ENCODE peak calls at places on chromosome 17, in five cellular contexts. Y is fibroblast of villous mesenchyme, A is tibial artery, P is colonic mucosa, E is breast epithelium. X is an unnamed sample.

GRCh38 chr17:74951680-74952421 is 16.2 kb downstream of the OTOP3 start:
- DNase-seq in Y (no peak), A (no peak), P (no peak), E (no peak), X (no peak)

GRCh38 chr17:79108232-79108850 is 33.7 kb downstream of the ENGASE start:
- DNase-seq in Y (no peak), A (no peak), P (no peak), E (no peak), X (no peak)

GRCh38 chr17:81681672-81682071 is 1.9 kb downstream of the ARL16 start:
- DNase-seq in Y (no peak), A (no peak), P (no peak), E (no peak), X (no peak)

GRCh38 chr17:55466671-55467070 is 44.6 kb downstream of the SMIM36 start:
- DNase-seq in Y (no peak), A (no peak), P (no peak), E (no peak), X (peak)

GRCh38 chr17:72134560-72135399 is 14.0 kb downstream of the SOX9 start:
- DNase-seq in Y (peak), A (no peak), P (no peak), E (no peak), X (no peak)

GRCh38 chr17:58520843-58521430 is 6.5 kb upstream of the MTMR4 start:
- DNase-seq in Y (no peak), A (no peak), P (no peak), E (no peak), X (no peak)

GRCh38 chr17:40361925-40362695 is 2.4 kb downstream of the GJD3 start:
- DNase-seq in Y (no peak), A (no peak), P (peak), E (no peak), X (no peak)

GRCh38 chr17:39001703-39002637 is 34.8 kb upstream of the FBXO47 start:
- DNase-seq in Y (peak), A (peak), P (peak), E (peak), X (no peak)

GRCh38 chr17:33777674-33778073 is 477.4 kb upstream of the CCL2 start:
- DNase-seq in Y (no peak), A (no peak), P (no peak), E (no peak), X (no peak)

GRCh38 chr17:62703269-62703775 is 75.9 kb downstream of the MRC2 start:
- DNase-seq in Y (no peak), A (peak), P (no peak), E (peak), X (no peak)

GRCh38 chr17:59115474-59115873 is 8.8 kb upstream of the TRIM37 start:
- DNase-seq in Y (no peak), A (no peak), P (no peak), E (no peak), X (no peak)

GRCh38 chr17:48497103-48497502 is 33.7 kb downstream of the HOXB1 start:
- DNase-seq in Y (peak), A (no peak), P (no peak), E (no peak), X (no peak)

GRCh38 chr17:80192268-80192667 is 22.4 kb downstream of the CARD14 start:
- DNase-seq in Y (no peak), A (no peak), P (no peak), E (peak), X (no peak)

GRCh38 chr17:13384626-13385025 is 217.1 kb downstream of the HS3ST3A1 start:
- DNase-seq in Y (no peak), A (no peak), P (no peak), E (no peak), X (no peak)

GRCh38 chr17:36128411-36128978 is 24.9 kb downstream of the CCL4 start:
- DNase-seq in Y (no peak), A (no peak), P (peak), E (no peak), X (no peak)

GRCh38 chr17:6000426-6000825 is 69.8 kb upstream of the WSCD1 start:
- DNase-seq in Y (peak), A (no peak), P (no peak), E (no peak), X (no peak)

GRCh38 chr17:42101513-42102292 is 3.4 kb upstream of the ZNF385C start:
- DNase-seq in Y (peak), A (peak), P (peak), E (no peak), X (no peak)

GRCh38 chr17:35283767-35284166 is 40.9 kb downstream of the SLFN5 start:
- DNase-seq in Y (no peak), A (no peak), P (no peak), E (no peak), X (no peak)

GRCh38 chr17:78748730-78749317 is 33.2 kb downstream of the CYTH1 start:
- DNase-seq in Y (peak), A (peak), P (peak), E (peak), X (no peak)

GRCh38 chr17:17242246-17242645 is 5.3 kb upstream of the FLCN start:
- DNase-seq in Y (no peak), A (no peak), P (no peak), E (no peak), X (no peak)

GRCh38 chr17:76009969-76010661 is 9.5 kb downstream of the CDK3 start:
- DNase-seq in Y (no peak), A (no peak), P (no peak), E (no peak), X (no peak)

GRCh38 chr17:59387351-59388069 is 56.1 kb downstream of the YPEL2 start:
- DNase-seq in Y (peak), A (no peak), P (no peak), E (no peak), X (no peak)

GRCh38 chr17:58969156-58969555 is 137.5 kb downstream of the TRIM37 start:
- DNase-seq in Y (no peak), A (no peak), P (no peak), E (no peak), X (no peak)

GRCh38 chr17:81510798-81511549 is 1.6 kb downstream of the ACTG1 start:
- DNase-seq in Y (peak), A (no peak), P (peak), E (no peak), X (no peak)

GRCh38 chr17:82957961-82958491 is 118.2 kb upstream of the ZNF750 start:
- DNase-seq in Y (no peak), A (no peak), P (no peak), E (no peak), X (no peak)

GRCh38 chr17:81719410-81720266 is 7.6 kb downstream of the SLC25A10 start:
- DNase-seq in Y (no peak), A (no peak), P (no peak), E (no peak), X (no peak)

GRCh38 chr17:82892869-82893565 is 53.2 kb upstream of the ZNF750 start:
- DNase-seq in Y (no peak), A (no peak), P (no peak), E (no peak), X (no peak)

GRCh38 chr17:66941249-66941648 is 23.3 kb upstream of the CACNG4 start:
- DNase-seq in Y (no peak), A (no peak), P (no peak), E (no peak), X (no peak)

GRCh38 chr17:68184141-68184571 is 63.7 kb upstream of the AMZ2 start:
- DNase-seq in Y (no peak), A (no peak), P (no peak), E (peak), X (peak)

GRCh38 chr17:14731591-14731990 is 430.7 kb downstream of the HS3ST3B1 start:
- DNase-seq in Y (peak), A (no peak), P (no peak), E (no peak), X (no peak)

GRCh38 chr17:13807103-13807502 is 205.4 kb upstream of the HS3ST3A1 start:
- DNase-seq in Y (no peak), A (no peak), P (no peak), E (no peak), X (no peak)

GRCh38 chr17:44083250-44083849 is 12.8 kb downstream of the G6PC3 start:
- DNase-seq in Y (no peak), A (no peak), P (no peak), E (no peak), X (no peak)

DNA sequence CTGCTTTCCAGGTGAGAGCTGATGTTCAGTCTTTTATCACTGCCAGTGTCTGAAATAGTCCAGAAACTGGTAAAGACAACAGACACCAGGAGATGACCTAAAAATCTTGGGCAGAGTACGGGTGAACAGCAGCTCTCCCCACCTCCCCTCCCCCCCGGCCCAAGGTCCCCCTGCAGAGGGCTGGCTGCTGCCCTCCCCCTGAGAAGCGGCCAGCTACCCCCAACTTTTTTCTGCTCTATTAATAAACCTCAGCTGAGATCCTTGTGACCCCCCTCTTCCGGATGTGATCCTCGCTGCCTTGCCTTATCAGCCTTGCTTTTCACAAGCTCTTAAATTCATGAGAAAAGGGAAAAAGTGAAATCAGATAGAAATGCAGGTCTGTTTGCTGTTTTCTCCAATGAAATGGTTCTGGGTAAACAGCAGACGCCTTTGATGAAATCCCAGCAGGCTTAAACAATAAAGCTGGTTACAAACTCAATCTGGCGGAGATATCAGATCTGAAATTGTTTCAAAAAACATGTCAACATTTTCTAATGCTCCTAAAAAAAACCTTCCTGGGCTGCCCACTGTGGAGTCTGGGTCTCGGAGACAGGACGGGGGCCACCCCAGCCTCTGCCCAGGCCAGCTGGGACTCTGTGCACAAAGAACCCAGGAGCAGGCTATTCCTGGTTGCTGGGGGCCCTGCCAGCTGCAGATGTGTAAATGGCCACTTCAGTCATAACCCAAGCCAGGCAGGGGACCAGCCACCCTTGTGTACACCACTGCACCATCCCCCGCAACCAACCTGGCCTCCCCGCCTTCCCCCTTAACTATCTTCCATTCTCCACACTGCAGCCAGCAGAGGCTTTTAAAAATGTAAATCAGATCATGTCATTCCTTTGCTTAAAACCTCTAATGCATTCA is 28.6 kb downstream of the RTN4RL1 start:
- DNase-seq in Y (no peak), A (no peak), P (no peak), E (no peak), X (no peak)
- H3K4me3 ChIP-seq in Y (no peak), A (no peak), P (no peak), E (no peak), X (no peak)

DNA sequence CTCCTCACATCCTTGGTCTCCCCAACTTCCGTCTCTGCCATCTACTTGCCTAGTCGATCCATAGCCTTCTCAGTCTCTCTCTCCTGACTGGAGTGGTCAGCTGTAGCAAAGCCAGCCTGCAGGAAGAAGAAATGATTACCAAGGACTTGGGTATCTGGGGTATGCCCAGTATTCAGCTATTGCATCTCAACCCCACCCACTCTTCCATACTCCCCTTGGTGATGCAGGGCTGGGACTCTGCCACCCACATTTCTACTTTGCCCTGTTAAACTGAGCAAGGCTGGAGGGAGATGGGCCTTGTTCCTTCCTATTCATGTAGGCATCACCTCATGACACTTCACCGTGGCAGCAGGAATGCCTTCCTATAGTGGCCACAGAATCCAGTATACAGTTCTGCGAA is 2.3 kb downstream of the COPRS start:
- DNase-seq in Y (no peak), A (no peak), P (no peak), E (no peak), X (no peak)
- H3K4me3 ChIP-seq in Y (no peak), A (no peak), P (no peak), E (no peak), X (no peak)

DNA sequence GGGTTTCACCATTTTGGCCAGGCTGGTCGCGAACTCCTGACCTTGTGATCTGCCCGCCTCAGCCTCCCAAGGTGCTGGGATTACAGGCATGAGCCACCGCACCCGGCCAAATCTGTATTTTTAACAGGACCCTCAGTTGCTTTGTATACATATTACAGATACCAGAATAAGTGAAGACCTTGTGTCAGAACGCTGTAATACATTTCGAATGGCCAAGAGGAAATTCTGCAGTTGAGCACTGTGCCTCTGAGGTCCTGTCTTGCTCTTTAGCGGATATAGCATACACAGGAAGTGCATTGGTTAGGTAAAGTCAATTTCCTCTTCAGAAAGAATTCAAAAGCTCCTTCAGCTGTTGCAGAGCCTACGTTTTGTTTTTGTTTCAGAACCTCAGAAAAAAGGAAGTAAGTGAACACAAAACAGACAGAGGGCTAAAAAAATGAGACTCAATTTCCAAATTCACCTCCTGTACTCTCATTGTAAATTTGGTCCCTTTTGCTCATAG is 15.7 kb downstream of the CRLF3 start:
- DNase-seq in Y (no peak), A (no peak), P (no peak), E (no peak), X (no peak)
- H3K4me3 ChIP-seq in Y (no peak), A (no peak), P (no peak), E (no peak), X (no peak)

GRCh38 chr17:61406871-61407210 is 7.2 kb downstream of the TBX2 start:
- DNase-seq in Y (no peak), A (no peak), P (no peak), E (no peak), X (no peak)

GRCh38 chr17:61405686-61406542 is 6.3 kb downstream of the TBX2 start:
- DNase-seq in Y (no peak), A (peak), P (no peak), E (no peak), X (no peak)

GRCh38 chr17:61408151-61409041 is 8.8 kb downstream of the TBX2 start:
- DNase-seq in Y (no peak), A (peak), P (no peak), E (no peak), X (no peak)

GRCh38 chr17:61406543-61406845 is 6.9 kb downstream of the TBX2 start:
- DNase-seq in Y (no peak), A (no peak), P (no peak), E (no peak), X (no peak)

GRCh38 chr17:61407211-61407911 is 7.7 kb downstream of the TBX2 start:
- DNase-seq in Y (no peak), A (peak), P (no peak), E (no peak), X (no peak)
- H3K4me3 ChIP-seq in Y (no peak), A (no peak), P (no peak), E (no peak), X (no peak)

X was measured in retinal pigment epithelial cell.